ENCODE peak calls at places on chromosomes 2 and 18, in seven cellular contexts. V is cardiac muscle cell; A is stimulated activated CD4-positive, alpha-beta T cell treated with anti-CD3 and anti-CD28 coated beads, Interleukin-4, amount 100 ng/mL, for 4 hours; E is OCI-LY7; C is activated CD4-positive, alpha-beta T cell treated with anti-CD3 and anti-CD28 coated beads, Interleukin-2, amount 10 ng/mL, durations not matched to agents 7 days and 5 days; U is GM03348; B is osteoblast. K is an unnamed sample.

GRCh38 chr2:112482309-112483046 is 522 bp downstream of the TTL start:
- DNase-seq in E (peak; percentile 38), B (peak; percentile 93), A (peak; percentile 33), C (peak; percentile 30), V (peak; percentile 57), U (peak; percentile 50), K (peak; percentile 84)

GRCh38 chr2:134399096-134399495 is 145.2 kb downstream of the MGAT5 start:
- DNase-seq in B (no peak), V (peak; percentile 25), C (no peak), E (no peak), A (no peak), U (no peak), K (no peak)

GRCh38 chr2:181829230-181829629 is 62.3 kb upstream of the ITPRID2 start:
- DNase-seq in U (no peak), A (no peak), E (no peak), B (no peak), C (no peak), V (no peak), K (no peak)

GRCh38 chr2:208250401-208250800 is 4.5 kb downstream of the IDH1 start:
- DNase-seq in U (peak; percentile 33), E (no peak), C (no peak), B (no peak), A (no peak), V (peak; percentile 56), K (no peak)

GRCh38 chr18:24176727-24177416 is 38.0 kb downstream of the CABYR start:
- DNase-seq in U (peak; percentile 70), A (peak; percentile 42), B (peak; percentile 66), C (peak; percentile 24), E (peak; percentile 68), V (peak; percentile 71), K (no peak)

GRCh38 chr2:136141510-136142154 is 23.7 kb upstream of the CXCR4 start:
- DNase-seq in V (no peak), A (no peak), C (no peak), U (no peak), E (no peak), B (no peak), K (no peak)

GRCh38 chr18:36536426-36536825 is 238.9 kb downstream of the FHOD3 start:
- DNase-seq in B (no peak), V (no peak), C (no peak), E (no peak), A (no peak), U (no peak), K (no peak)

GRCh38 chr2:188065386-188065785 is 226.3 kb upstream of the GULP1 start:
- DNase-seq in E (no peak), C (no peak), B (no peak), V (no peak), U (no peak), A (no peak), K (no peak)

GRCh38 chr2:7498927-7499489 is 581.8 kb downstream of the RNF144A start:
- DNase-seq in C (no peak), U (no peak), B (no peak), E (no peak), A (no peak), V (no peak), K (no peak)

GRCh38 chr18:60826346-60826745 is 453.8 kb upstream of the MC4R start:
- DNase-seq in U (no peak), A (no peak), V (no peak), E (no peak), C (no peak), B (no peak), K (no peak)

GRCh38 chr2:197804758-197805597 is 585 bp downstream of the PLCL1 start:
- DNase-seq in E (peak; percentile 7), B (peak; percentile 74), C (peak; percentile 39), V (peak; percentile 42), U (peak; percentile 50), A (peak; percentile 47), K (peak; percentile 79)

GRCh38 chr18:78814321-78814720 is 165.3 kb upstream of the SALL3 start:
- DNase-seq in E (no peak), A (no peak), C (no peak), V (no peak), U (no peak), B (no peak), K (peak; percentile 79)

GRCh38 chr2:132656213-132656612 is 13.8 kb downstream of the LYPD1 start:
- DNase-seq in U (no peak), A (no peak), B (no peak), C (no peak), E (no peak), V (no peak), K (no peak)

GRCh38 chr18:28875059-28875458 is 698.1 kb upstream of the CDH2 start:
- DNase-seq in B (no peak), V (no peak), E (no peak), C (no peak), U (peak; percentile 8), A (no peak), K (no peak)

GRCh38 chr2:172288603-172289002 is 138.8 kb upstream of the ITGA6 start:
- DNase-seq in E (no peak), V (no peak), U (no peak), A (no peak), C (peak; percentile 19), B (peak; percentile 72), K (no peak)

GRCh38 chr2:24124003-24124585 is 825 bp downstream of the FAM228B start:
- DNase-seq in A (no peak), B (peak; percentile 79), C (no peak), U (peak; percentile 24), E (no peak), V (peak; percentile 44), K (no peak)

GRCh38 chr2:171159326-171160118 is 1.2 kb downstream of the TLK1 start:
- DNase-seq in V (peak; percentile 77), B (peak; percentile 91), E (peak; percentile 71), U (peak; percentile 57), C (peak; percentile 56), A (peak; percentile 48), K (peak; percentile 86)

GRCh38 chr2:145207884-145208283 is 688.0 kb upstream of the ZEB2 start:
- DNase-seq in C (no peak), U (no peak), A (no peak), V (no peak), E (no peak), B (no peak), K (no peak)

GRCh38 chr18:58991127-58991798 is 126.6 kb downstream of the ZNF532 start:
- DNase-seq in A (no peak), B (no peak), U (no peak), V (peak; percentile 17), E (no peak), C (no peak), K (no peak)

GRCh38 chr2:156399224-156399949 is 36.8 kb upstream of the GPD2 start:
- DNase-seq in U (no peak), V (peak; percentile 47), B (no peak), C (no peak), E (no peak), A (no peak), K (no peak)

GRCh38 chr2:134527398-134527797 is 191.4 kb downstream of the TMEM163 start:
- DNase-seq in B (no peak), A (no peak), U (no peak), C (no peak), E (no peak), V (no peak), K (no peak)

GRCh38 chr2:202965810-202966454 is 48.7 kb upstream of the NBEAL1 start:
- DNase-seq in E (no peak), C (peak; percentile 25), U (peak; percentile 3), B (peak; percentile 60), V (peak; percentile 80), A (no peak), K (no peak)

GRCh38 chr2:144988591-144988990 is 468.7 kb upstream of the ZEB2 start:
- DNase-seq in C (no peak), A (no peak), U (no peak), B (no peak), E (no peak), V (no peak), K (no peak)

GRCh38 chr2:65530547-65531320 is 98.3 kb upstream of the SPRED2 start:
- DNase-seq in V (no peak), U (peak; percentile 52), E (no peak), A (no peak), B (peak; percentile 86), C (no peak), K (no peak)

GRCh38 chr2:29000481-29000880 is 19.4 kb downstream of the TOGARAM2 start:
- DNase-seq in C (peak; percentile 53), A (no peak), V (no peak), E (peak; percentile 35), U (no peak), B (peak; percentile 78), K (peak; percentile 91)

K was measured in posterior vena cava.